ENCODE peak calls at places on chromosomes 16 and 17, in nine cellular contexts. L, S, W, K, G, X, D, F and O are unnamed samples.

GRCh38 chr17:66165537-66166123 is 26.3 kb downstream of the CEP112 start:
- DNase-seq in L (peak; percentile 53), S (no peak), W (no peak), K (peak; percentile 92), G (no peak), X (no peak), D (no peak), F (no peak), O (peak; percentile 78)

GRCh38 chr16:66494916-66495315 is 55.0 kb downstream of the TK2 start:
- DNase-seq in L (no peak), S (no peak), W (no peak), K (no peak), G (no peak), X (no peak), D (no peak), F (no peak), O (no peak)

GRCh38 chr16:79184464-79184863 is 416.1 kb downstream of the MAF start:
- DNase-seq in L (no peak), S (no peak), W (no peak), K (no peak), G (no peak), X (no peak), D (no peak), F (no peak), O (no peak)

GRCh38 chr16:19228575-19228974 is 57.0 kb upstream of the CLEC19A start:
- DNase-seq in L (no peak), S (no peak), W (no peak), K (no peak), G (no peak), X (no peak), D (no peak), F (no peak), O (no peak)

GRCh38 chr17:39826334-39826733 is 37.8 kb downstream of the IKZF3 start:
- DNase-seq in L (no peak), S (no peak), W (no peak), K (no peak), G (no peak), X (no peak), D (no peak), F (no peak), O (no peak)

GRCh38 chr17:82528484-82529265 is 9.1 kb downstream of the FOXK2 start:
- DNase-seq in L (no peak), S (no peak), W (no peak), K (peak; percentile 90), G (no peak), X (peak; percentile 52), D (no peak), F (no peak), O (no peak)

GRCh38 chr16:9437115-9437514 is 345.7 kb downstream of the HAPSTR1 start:
- DNase-seq in L (peak; percentile 23), S (no peak), W (no peak), K (no peak), G (no peak), X (no peak), D (no peak), F (no peak), O (no peak)

GRCh38 chr16:2691491-2692248 is 9.3 kb downstream of the KCTD5 start:
- DNase-seq in L (peak; percentile 48), S (no peak), W (no peak), K (no peak), G (no peak), X (no peak), D (no peak), F (no peak), O (no peak)

GRCh38 chr17:15236281-15237105 is 28.6 kb downstream of the PMP22 start:
- DNase-seq in L (no peak), S (no peak), W (no peak), K (no peak), G (no peak), X (no peak), D (no peak), F (no peak), O (no peak)